ENCODE peak calls at places on chromosomes 2 and 18, in five cellular contexts. One of them, this sample, is unnamed.

GRCh38 chr2:64516651-64517510 is 7.2 kb upstream of the AFTPH start:
- DNase-seq in neural crest cell: no peak
- DNase-seq in ovary: no peak
- DNase-seq in A549: no peak
- DNase-seq in HFF-Myc: no peak
- DNase-seq in this sample: no peak

GRCh38 chr2:238096311-238097011 is 3.7 kb upstream of the ESPNL start:
- DNase-seq in neural crest cell: no peak
- DNase-seq in ovary: no peak
- DNase-seq in A549: no peak
- DNase-seq in HFF-Myc: no peak
- DNase-seq in this sample: peak; percentile 58

GRCh38 chr2:216340280-216340631 is 32.0 kb downstream of the MARCHF4 start:
- DNase-seq in neural crest cell: no peak
- DNase-seq in ovary: no peak
- DNase-seq in A549: no peak
- DNase-seq in HFF-Myc: no peak
- DNase-seq in this sample: no peak

GRCh38 chr2:241217320-241218031 is 29.0 kb downstream of the ANO7 start:
- DNase-seq in neural crest cell: peak; percentile 60
- DNase-seq in ovary: peak; percentile 84
- DNase-seq in A549: peak; percentile 73
- DNase-seq in HFF-Myc: no peak
- DNase-seq in this sample: no peak

GRCh38 chr2:235350234-235350633 is 143.6 kb upstream of the AGAP1 start:
- DNase-seq in neural crest cell: no peak
- DNase-seq in ovary: no peak
- DNase-seq in A549: no peak
- DNase-seq in HFF-Myc: no peak
- DNase-seq in this sample: no peak

GRCh38 chr2:26840937-26841610 is 6.9 kb upstream of the DPYSL5 start:
- DNase-seq in neural crest cell: no peak
- DNase-seq in ovary: no peak
- DNase-seq in A549: peak; percentile 48
- DNase-seq in HFF-Myc: no peak
- DNase-seq in this sample: no peak

GRCh38 chr2:11598228-11598731 is 64.4 kb downstream of the GREB1 start:
- DNase-seq in neural crest cell: no peak
- DNase-seq in ovary: no peak
- DNase-seq in A549: no peak
- DNase-seq in HFF-Myc: no peak
- DNase-seq in this sample: no peak

GRCh38 chr2:36565712-36566111 is 32.3 kb downstream of the FEZ2 start:
- DNase-seq in neural crest cell: no peak
- DNase-seq in ovary: no peak
- DNase-seq in A549: no peak
- DNase-seq in HFF-Myc: no peak
- DNase-seq in this sample: no peak

GRCh38 chr2:127000937-127001336 is 102.2 kb downstream of the TEX51 start:
- DNase-seq in neural crest cell: no peak
- DNase-seq in ovary: no peak
- DNase-seq in A549: no peak
- DNase-seq in HFF-Myc: no peak
- DNase-seq in this sample: no peak

GRCh38 chr2:233062447-233062842 is 2.3 kb downstream of the INPP5D start:
- DNase-seq in neural crest cell: no peak
- DNase-seq in ovary: no peak
- DNase-seq in A549: no peak
- DNase-seq in HFF-Myc: no peak
- DNase-seq in this sample: no peak

GRCh38 chr2:20674309-20674965 is 7.5 kb downstream of the GDF7 start:
- DNase-seq in neural crest cell: no peak
- DNase-seq in ovary: no peak
- DNase-seq in A549: no peak
- DNase-seq in HFF-Myc: no peak
- DNase-seq in this sample: no peak

GRCh38 chr2:37287966-37288365 is 36.7 kb downstream of the PRKD3 start:
- DNase-seq in neural crest cell: no peak
- DNase-seq in ovary: no peak
- DNase-seq in A549: peak; percentile 19
- DNase-seq in HFF-Myc: no peak
- DNase-seq in this sample: no peak

GRCh38 chr2:145800201-145801091 is 1280.5 kb upstream of the ZEB2 start:
- DNase-seq in neural crest cell: no peak
- DNase-seq in ovary: no peak
- DNase-seq in A549: peak; percentile 3
- DNase-seq in HFF-Myc: no peak
- DNase-seq in this sample: no peak

GRCh38 chr18:31061945-31062344 is 19.4 kb upstream of the DSC3 start:
- DNase-seq in neural crest cell: no peak
- DNase-seq in ovary: no peak
- DNase-seq in A549: no peak
- DNase-seq in HFF-Myc: no peak
- DNase-seq in this sample: no peak

GRCh38 chr2:68188831-68189230 is 31.1 kb downstream of the PNO1 start:
- DNase-seq in neural crest cell: no peak
- DNase-seq in ovary: no peak
- DNase-seq in A549: no peak
- DNase-seq in HFF-Myc: no peak
- DNase-seq in this sample: no peak

GRCh38 chr2:213288913-213289700 is 4.8 kb downstream of the SPAG16 start:
- DNase-seq in neural crest cell: no peak
- DNase-seq in ovary: no peak
- DNase-seq in A549: no peak
- DNase-seq in HFF-Myc: no peak
- DNase-seq in this sample: no peak

GRCh38 chr2:177072069-177072468 is 140.5 kb upstream of the HNRNPA3 start:
- DNase-seq in neural crest cell: no peak
- DNase-seq in ovary: no peak
- DNase-seq in A549: no peak
- DNase-seq in HFF-Myc: no peak
- DNase-seq in this sample: no peak

GRCh38 chr2:18149660-18150246 is 271.3 kb downstream of the KCNS3 start:
- DNase-seq in neural crest cell: no peak
- DNase-seq in ovary: no peak
- DNase-seq in A549: peak; percentile 18
- DNase-seq in HFF-Myc: no peak
- DNase-seq in this sample: no peak

GRCh38 chr2:45889053-45889452 is 237.6 kb downstream of the PRKCE start:
- DNase-seq in neural crest cell: no peak
- DNase-seq in ovary: no peak
- DNase-seq in A549: no peak
- DNase-seq in HFF-Myc: no peak
- DNase-seq in this sample: no peak

GRCh38 chr2:214604861-214605260 is 194.0 kb downstream of the VWC2L start:
- DNase-seq in neural crest cell: no peak
- DNase-seq in ovary: no peak
- DNase-seq in A549: no peak
- DNase-seq in HFF-Myc: no peak
- DNase-seq in this sample: no peak

GRCh38 chr2:234606906-234607305 is 110.0 kb upstream of the ARL4C start:
- DNase-seq in neural crest cell: no peak
- DNase-seq in ovary: no peak
- DNase-seq in A549: no peak
- DNase-seq in HFF-Myc: no peak
- DNase-seq in this sample: no peak

DNA sequence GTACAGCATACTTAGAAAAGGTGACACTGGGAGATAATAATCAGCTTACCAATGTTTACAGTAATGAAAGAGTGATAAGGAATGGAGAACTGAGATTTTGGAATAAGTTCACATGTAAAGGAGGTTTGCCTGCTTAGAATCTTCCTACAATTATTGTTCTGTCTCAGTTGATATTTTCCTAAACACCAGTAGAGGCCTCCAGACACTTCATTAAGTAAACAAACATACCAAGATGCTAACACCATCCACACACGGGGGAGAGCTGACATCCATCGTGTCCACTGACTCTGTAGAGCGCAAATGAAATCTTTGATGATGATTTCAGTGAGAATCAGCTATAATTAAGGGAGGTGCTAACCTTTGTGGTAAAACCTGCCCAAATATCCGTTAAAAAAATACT is 211.7 kb upstream of the MMADHC start:
- DNase-seq in neural crest cell: no peak
- DNase-seq in ovary: no peak
- DNase-seq in A549: no peak
- DNase-seq in HFF-Myc: peak; percentile 2
- DNase-seq in this sample: no peak
- TF ChIP-seq CTCF in neural crest cell: peak; percentile 53
- TF ChIP-seq CTCF in ovary: no peak
- TF ChIP-seq CTCF in A549: peak; percentile 55
- TF ChIP-seq CTCF in HFF-Myc: peak; percentile 11
- TF ChIP-seq CTCF in this sample: peak; percentile 40

DNA sequence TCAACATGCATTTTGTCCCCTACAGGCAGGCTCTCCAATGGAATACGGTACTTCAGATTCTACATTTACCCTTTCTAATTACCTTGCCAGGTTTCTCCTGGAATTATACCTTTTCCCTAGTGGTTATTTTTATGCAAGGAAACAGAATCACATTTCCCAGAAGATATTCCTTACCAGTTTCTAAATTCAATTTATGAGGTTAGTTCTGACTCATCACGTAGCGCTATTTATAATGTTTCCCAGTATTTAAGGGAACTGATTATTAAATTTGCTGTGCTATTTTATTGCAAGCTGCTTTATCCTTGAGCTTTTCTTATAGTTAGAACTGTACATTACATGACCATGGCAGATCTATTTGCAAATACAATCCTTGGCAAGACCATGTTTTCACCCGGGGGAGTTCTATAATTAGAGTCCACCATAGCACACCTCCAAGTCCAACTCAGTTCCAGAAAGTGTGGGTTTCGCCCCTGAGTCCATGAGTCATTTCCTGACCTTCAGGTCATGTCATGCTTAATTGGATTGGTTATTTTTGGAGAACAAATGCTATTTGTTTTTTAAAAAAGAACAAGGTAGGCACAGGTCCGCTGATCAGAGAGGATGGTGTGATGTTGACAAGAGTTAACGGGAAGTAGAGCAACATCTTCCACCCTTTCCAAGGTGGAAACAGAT is 126.6 kb downstream of the ZNF532 start:
- DNase-seq in neural crest cell: no peak
- DNase-seq in ovary: no peak
- DNase-seq in A549: no peak
- DNase-seq in HFF-Myc: no peak
- DNase-seq in this sample: no peak
- TF ChIP-seq CTCF in neural crest cell: no peak
- TF ChIP-seq CTCF in ovary: no peak
- TF ChIP-seq CTCF in A549: no peak
- TF ChIP-seq CTCF in HFF-Myc: no peak
- TF ChIP-seq CTCF in this sample: no peak

DNA sequence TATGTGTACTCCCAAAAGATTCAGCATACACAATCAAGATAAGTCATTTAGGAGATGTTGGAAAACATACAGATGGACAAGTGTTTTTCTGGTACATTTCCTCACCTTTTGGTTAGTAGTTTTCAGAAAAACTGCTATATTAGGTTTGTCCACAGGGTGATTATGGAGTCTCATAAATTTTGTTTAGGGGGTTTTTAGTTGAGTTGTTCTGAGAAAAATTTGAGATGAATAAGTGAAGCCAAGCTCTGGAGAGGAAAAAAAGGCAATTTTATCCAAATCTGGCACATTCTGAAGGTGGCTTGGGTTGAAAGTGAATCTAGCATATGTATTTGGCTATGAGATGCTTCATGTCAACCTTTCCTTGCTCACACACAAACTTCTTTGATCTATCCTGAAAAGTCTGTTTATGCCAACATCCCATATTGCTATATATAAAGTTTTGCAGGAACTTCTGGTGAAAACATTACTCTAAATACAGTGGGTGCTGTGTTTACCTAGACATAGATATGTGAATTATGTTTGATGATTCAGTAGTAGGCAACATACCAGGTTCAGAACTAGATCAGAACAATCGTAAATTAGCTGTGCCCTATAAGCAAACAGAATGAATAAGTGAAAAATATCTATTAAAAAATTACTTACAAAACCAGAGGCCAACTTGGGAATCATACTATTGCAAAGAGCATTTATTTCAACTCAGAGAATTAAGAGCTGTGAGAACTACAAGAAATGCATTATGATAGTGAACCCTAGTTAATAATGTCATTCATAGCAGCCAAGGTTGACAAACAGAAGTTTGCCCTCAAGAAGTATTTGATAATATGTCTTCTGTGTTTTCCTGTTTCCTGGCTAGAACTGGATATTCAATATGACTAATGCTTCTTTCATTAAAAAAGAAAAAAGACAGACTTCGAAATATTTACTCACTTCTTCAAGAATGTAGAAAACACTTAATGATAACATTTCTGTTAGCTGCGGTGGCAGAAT is 552.0 kb downstream of the IRS1 start:
- DNase-seq in neural crest cell: no peak
- DNase-seq in ovary: no peak
- DNase-seq in A549: peak; percentile 18
- DNase-seq in HFF-Myc: no peak
- DNase-seq in this sample: no peak
- TF ChIP-seq CTCF in neural crest cell: peak; percentile 42
- TF ChIP-seq CTCF in ovary: no peak
- TF ChIP-seq CTCF in A549: no peak
- TF ChIP-seq CTCF in HFF-Myc: no peak
- TF ChIP-seq CTCF in this sample: peak; percentile 59

GRCh38 chr2:222862915-222863544 is 2.2 kb downstream of the ACSL3 start:
- DNase-seq in neural crest cell: no peak
- DNase-seq in ovary: no peak
- DNase-seq in A549: no peak
- DNase-seq in HFF-Myc: no peak
- DNase-seq in this sample: no peak

GRCh38 chr2:222860740-222861410 is at the start of gene ACSL3:
- DNase-seq in neural crest cell: peak; percentile 92
- DNase-seq in ovary: peak; percentile 94
- DNase-seq in A549: peak; percentile 82
- DNase-seq in HFF-Myc: peak; percentile 58
- DNase-seq in this sample: peak; percentile 96

GRCh38 chr2:222861411-222862067 is 703 bp downstream of the ACSL3 start:
- DNase-seq in neural crest cell: no peak
- DNase-seq in ovary: peak; percentile 68
- DNase-seq in A549: no peak
- DNase-seq in HFF-Myc: no peak
- DNase-seq in this sample: no peak

GRCh38 chr2:222864296-222864695 is 3.5 kb downstream of the ACSL3 start:
- DNase-seq in neural crest cell: no peak
- DNase-seq in ovary: no peak
- DNase-seq in A549: no peak
- DNase-seq in HFF-Myc: peak; percentile 85
- DNase-seq in this sample: no peak

GRCh38 chr2:222862068-222862914 is 1.5 kb downstream of the ACSL3 start:
- DNase-seq in neural crest cell: no peak
- DNase-seq in ovary: no peak
- DNase-seq in A549: no peak
- DNase-seq in HFF-Myc: no peak
- DNase-seq in this sample: no peak
- TF ChIP-seq CTCF in neural crest cell: no peak
- TF ChIP-seq CTCF in ovary: no peak
- TF ChIP-seq CTCF in A549: no peak
- TF ChIP-seq CTCF in HFF-Myc: no peak
- TF ChIP-seq CTCF in this sample: no peak

This sample was measured in type B pancreatic cell.